ENCODE peak calls at places on chromosomes 12 and 14, in five cellular contexts. One of them, this sample, is unnamed.

GRCh38 chr12:110543252-110543959 is 39.7 kb downstream of the PPTC7 start:
- DNase-seq in WTC11: no peak
- DNase-seq in GM12865: peak
- DNase-seq in ascending aorta: peak
- DNase-seq in mesothelial cell of epicardium: peak
- DNase-seq in this sample: no peak

GRCh38 chr12:107649615-107650014 is 36.0 kb upstream of the PWP1 start:
- DNase-seq in WTC11: no peak
- DNase-seq in GM12865: no peak
- DNase-seq in ascending aorta: no peak
- DNase-seq in mesothelial cell of epicardium: peak
- DNase-seq in this sample: no peak

GRCh38 chr14:89600950-89601826 is 184.2 kb upstream of the FOXN3 start:
- DNase-seq in WTC11: no peak
- DNase-seq in GM12865: no peak
- DNase-seq in ascending aorta: no peak
- DNase-seq in mesothelial cell of epicardium: no peak
- DNase-seq in this sample: no peak

GRCh38 chr12:27014859-27015729 is 910 bp upstream of the TM7SF3 start:
- DNase-seq in WTC11: no peak
- DNase-seq in GM12865: peak
- DNase-seq in ascending aorta: no peak
- DNase-seq in mesothelial cell of epicardium: no peak
- DNase-seq in this sample: peak

GRCh38 chr14:72633551-72633950 is 260.4 kb downstream of the DPF3 start:
- DNase-seq in WTC11: no peak
- DNase-seq in GM12865: no peak
- DNase-seq in ascending aorta: no peak
- DNase-seq in mesothelial cell of epicardium: no peak
- DNase-seq in this sample: no peak

GRCh38 chr12:121711925-121712461 is 559 bp upstream of the TMEM120B start:
- DNase-seq in WTC11: peak
- DNase-seq in GM12865: peak
- DNase-seq in ascending aorta: no peak
- DNase-seq in mesothelial cell of epicardium: peak
- DNase-seq in this sample: peak

GRCh38 chr12:6532927-6533652 is 1.2 kb upstream of the GAPDH start:
- DNase-seq in WTC11: peak
- DNase-seq in GM12865: peak
- DNase-seq in ascending aorta: no peak
- DNase-seq in mesothelial cell of epicardium: peak
- DNase-seq in this sample: peak

GRCh38 chr12:123949118-123949774 is 23.4 kb downstream of the CCDC92 start:
- DNase-seq in WTC11: no peak
- DNase-seq in GM12865: no peak
- DNase-seq in ascending aorta: no peak
- DNase-seq in mesothelial cell of epicardium: no peak
- DNase-seq in this sample: no peak

GRCh38 chr12:103841690-103842584 is 903 bp upstream of the NT5DC3 start:
- DNase-seq in WTC11: peak
- DNase-seq in GM12865: peak
- DNase-seq in ascending aorta: no peak
- DNase-seq in mesothelial cell of epicardium: peak
- DNase-seq in this sample: no peak

GRCh38 chr12:57726151-57726883 is 12.2 kb downstream of the AGAP2 start:
- DNase-seq in WTC11: peak
- DNase-seq in GM12865: no peak
- DNase-seq in ascending aorta: no peak
- DNase-seq in mesothelial cell of epicardium: peak
- DNase-seq in this sample: no peak

GRCh38 chr14:22190411-22191191 is 398.4 kb downstream of the DAD1 start:
- DNase-seq in WTC11: no peak
- DNase-seq in GM12865: no peak
- DNase-seq in ascending aorta: no peak
- DNase-seq in mesothelial cell of epicardium: no peak
- DNase-seq in this sample: no peak

GRCh38 chr14:84806627-84807026 is 723.3 kb upstream of the FLRT2 start:
- DNase-seq in WTC11: no peak
- DNase-seq in GM12865: no peak
- DNase-seq in ascending aorta: no peak
- DNase-seq in mesothelial cell of epicardium: no peak
- DNase-seq in this sample: no peak

GRCh38 chr14:99559286-99559990 is 44.6 kb downstream of the CCDC85C start:
- DNase-seq in WTC11: no peak
- DNase-seq in GM12865: no peak
- DNase-seq in ascending aorta: no peak
- DNase-seq in mesothelial cell of epicardium: no peak
- DNase-seq in this sample: no peak

GRCh38 chr12:53213348-53213747 is 6.3 kb upstream of the ITGB7 start:
- DNase-seq in WTC11: peak
- DNase-seq in GM12865: peak
- DNase-seq in ascending aorta: no peak
- DNase-seq in mesothelial cell of epicardium: peak
- DNase-seq in this sample: peak

GRCh38 chr12:102730996-102731395 is 186.0 kb downstream of the PAH start:
- DNase-seq in WTC11: no peak
- DNase-seq in GM12865: no peak
- DNase-seq in ascending aorta: no peak
- DNase-seq in mesothelial cell of epicardium: no peak
- DNase-seq in this sample: no peak

GRCh38 chr12:14810953-14811483 is 3.0 kb downstream of the SMCO3 start:
- DNase-seq in WTC11: peak
- DNase-seq in GM12865: peak
- DNase-seq in ascending aorta: no peak
- DNase-seq in mesothelial cell of epicardium: no peak
- DNase-seq in this sample: no peak

GRCh38 chr12:12263909-12264308 is 2.9 kb downstream of the LRP6 start:
- DNase-seq in WTC11: no peak
- DNase-seq in GM12865: no peak
- DNase-seq in ascending aorta: no peak
- DNase-seq in mesothelial cell of epicardium: no peak
- DNase-seq in this sample: no peak

GRCh38 chr12:27667540-27667939 is 28.7 kb upstream of the REP15 start:
- DNase-seq in WTC11: no peak
- DNase-seq in GM12865: no peak
- DNase-seq in ascending aorta: peak
- DNase-seq in mesothelial cell of epicardium: no peak
- DNase-seq in this sample: no peak

GRCh38 chr14:99756796-99757195 is 36.4 kb upstream of the EML1 start:
- DNase-seq in WTC11: no peak
- DNase-seq in GM12865: no peak
- DNase-seq in ascending aorta: no peak
- DNase-seq in mesothelial cell of epicardium: no peak
- DNase-seq in this sample: no peak

GRCh38 chr12:102022286-102022685 is 39.5 kb downstream of the WASHC3 start:
- DNase-seq in WTC11: no peak
- DNase-seq in GM12865: no peak
- DNase-seq in ascending aorta: no peak
- DNase-seq in mesothelial cell of epicardium: no peak
- DNase-seq in this sample: no peak

GRCh38 chr12:118922405-118922804 is 58.9 kb upstream of the SRRM4 start:
- DNase-seq in WTC11: peak
- DNase-seq in GM12865: peak
- DNase-seq in ascending aorta: no peak
- DNase-seq in mesothelial cell of epicardium: no peak
- DNase-seq in this sample: no peak

GRCh38 chr12:2170376-2170775 is 117.6 kb downstream of the CACNA1C start:
- DNase-seq in WTC11: no peak
- DNase-seq in GM12865: no peak
- DNase-seq in ascending aorta: no peak
- DNase-seq in mesothelial cell of epicardium: no peak
- DNase-seq in this sample: no peak

GRCh38 chr14:42163136-42163535 is 556.5 kb downstream of the LRFN5 start:
- DNase-seq in WTC11: no peak
- DNase-seq in GM12865: no peak
- DNase-seq in ascending aorta: no peak
- DNase-seq in mesothelial cell of epicardium: no peak
- DNase-seq in this sample: no peak

GRCh38 chr12:25876383-25877045 is 82.0 kb upstream of the RASSF8 start:
- DNase-seq in WTC11: no peak
- DNase-seq in GM12865: no peak
- DNase-seq in ascending aorta: no peak
- DNase-seq in mesothelial cell of epicardium: no peak
- DNase-seq in this sample: no peak

GRCh38 chr14:91258021-91258618 is 13.6 kb upstream of the GPR68 start:
- DNase-seq in WTC11: no peak
- DNase-seq in GM12865: no peak
- DNase-seq in ascending aorta: no peak
- DNase-seq in mesothelial cell of epicardium: no peak
- DNase-seq in this sample: no peak

DNA sequence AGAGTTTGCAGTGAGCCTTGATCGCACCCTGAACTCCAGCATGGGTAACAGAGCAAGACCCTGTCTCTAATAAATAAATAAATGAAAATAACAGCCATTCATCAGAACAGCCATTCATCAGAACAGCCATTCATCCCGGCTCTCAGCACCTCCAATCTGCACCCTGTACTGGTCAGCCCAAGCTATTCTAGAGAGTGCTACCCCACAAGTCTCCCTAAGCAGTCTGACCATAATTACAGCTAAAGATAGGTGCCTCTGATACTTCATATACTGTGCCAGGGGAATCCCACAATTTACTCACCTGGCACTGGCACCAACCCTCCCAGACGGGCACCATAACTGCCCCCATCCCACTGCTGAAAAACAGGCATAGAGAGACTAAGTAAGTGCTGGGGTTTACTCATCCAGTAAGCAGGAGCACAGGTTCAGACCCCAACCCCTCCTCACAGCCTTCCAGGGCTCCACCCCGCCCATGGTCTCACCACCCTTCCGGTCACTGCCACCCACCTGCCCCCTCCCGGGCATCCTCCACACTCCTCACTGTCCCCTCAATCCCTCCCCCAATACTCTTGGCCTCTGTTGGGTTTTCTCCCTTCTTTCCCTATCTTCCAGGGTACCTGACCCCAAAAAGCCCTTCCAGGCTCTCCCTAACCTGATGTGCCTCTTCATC is 15.2 kb upstream of the EIF5 start:
- DNase-seq in WTC11: no peak
- DNase-seq in GM12865: peak
- DNase-seq in ascending aorta: no peak
- DNase-seq in mesothelial cell of epicardium: no peak
- DNase-seq in this sample: no peak
- TF ChIP-seq CTCF in WTC11: no peak
- TF ChIP-seq CTCF in GM12865: no peak
- TF ChIP-seq CTCF in ascending aorta: no peak
- TF ChIP-seq CTCF in mesothelial cell of epicardium: no peak
- TF ChIP-seq CTCF in this sample: no peak

GRCh38 chr14:93548102-93548843 is 117.5 kb downstream of the UNC79 start:
- DNase-seq in WTC11: no peak
- DNase-seq in GM12865: peak
- DNase-seq in ascending aorta: no peak
- DNase-seq in mesothelial cell of epicardium: no peak
- DNase-seq in this sample: peak

GRCh38 chr14:93544212-93544611 is 113.5 kb downstream of the UNC79 start:
- DNase-seq in WTC11: no peak
- DNase-seq in GM12865: peak
- DNase-seq in ascending aorta: no peak
- DNase-seq in mesothelial cell of epicardium: no peak
- DNase-seq in this sample: no peak

GRCh38 chr14:93546642-93547041 is 115.9 kb downstream of the UNC79 start:
- DNase-seq in WTC11: no peak
- DNase-seq in GM12865: no peak
- DNase-seq in ascending aorta: no peak
- DNase-seq in mesothelial cell of epicardium: no peak
- DNase-seq in this sample: no peak

GRCh38 chr14:93540235-93540634 is 109.5 kb downstream of the UNC79 start:
- DNase-seq in WTC11: no peak
- DNase-seq in GM12865: no peak
- DNase-seq in ascending aorta: no peak
- DNase-seq in mesothelial cell of epicardium: no peak
- DNase-seq in this sample: no peak

DNA sequence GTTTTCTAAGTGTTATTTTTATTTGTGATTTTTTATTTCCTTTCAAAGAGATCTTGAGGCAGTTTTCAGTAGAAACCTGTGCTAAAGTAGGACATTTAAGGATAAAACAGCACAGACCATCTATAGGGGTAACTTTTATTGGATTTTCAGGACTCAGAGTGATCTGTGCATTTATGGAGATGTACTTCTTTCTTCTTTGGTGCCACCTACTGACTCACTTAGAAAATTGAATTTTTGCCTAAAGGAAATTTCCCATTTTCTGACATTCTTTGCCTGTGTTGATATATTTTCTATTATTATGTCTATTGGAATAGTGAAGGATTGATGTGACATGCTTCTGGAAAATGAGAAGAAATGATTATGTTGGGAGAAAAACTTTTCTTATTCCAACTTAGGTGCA is 113.0 kb downstream of the UNC79 start:
- DNase-seq in WTC11: no peak
- DNase-seq in GM12865: peak
- DNase-seq in ascending aorta: no peak
- DNase-seq in mesothelial cell of epicardium: no peak
- DNase-seq in this sample: peak
- TF ChIP-seq CTCF in WTC11: no peak
- TF ChIP-seq CTCF in GM12865: peak
- TF ChIP-seq CTCF in ascending aorta: no peak
- TF ChIP-seq CTCF in mesothelial cell of epicardium: no peak
- TF ChIP-seq CTCF in this sample: peak

DNA sequence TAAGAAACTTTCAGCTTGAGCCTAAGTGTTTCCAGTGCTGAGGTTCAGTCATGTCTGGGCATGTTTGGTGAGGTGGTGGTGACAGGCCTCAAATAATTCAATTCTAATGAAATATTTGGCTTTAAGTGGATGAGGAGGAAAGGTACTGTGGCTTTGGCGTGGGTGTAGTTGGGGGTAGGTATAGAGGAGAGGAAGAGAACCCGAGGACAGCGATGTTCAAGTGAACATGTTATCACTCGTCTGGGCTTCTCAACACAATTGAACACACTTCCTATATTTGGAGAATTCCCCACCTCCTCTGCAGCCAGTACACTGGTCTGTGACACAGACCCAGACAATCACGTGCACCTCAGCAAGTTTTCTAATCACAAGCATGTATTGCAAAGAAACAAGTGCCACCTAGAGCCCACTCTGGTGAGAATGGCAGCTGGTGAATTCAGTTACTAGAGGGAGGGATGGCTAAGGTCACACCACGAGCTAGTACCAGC is 53.0 kb downstream of the IFNG-AS1 start:
- DNase-seq in WTC11: no peak
- DNase-seq in GM12865: peak
- DNase-seq in ascending aorta: no peak
- DNase-seq in mesothelial cell of epicardium: no peak
- DNase-seq in this sample: peak
- TF ChIP-seq CTCF in WTC11: no peak
- TF ChIP-seq CTCF in GM12865: peak
- TF ChIP-seq CTCF in ascending aorta: no peak
- TF ChIP-seq CTCF in mesothelial cell of epicardium: no peak
- TF ChIP-seq CTCF in this sample: peak

DNA sequence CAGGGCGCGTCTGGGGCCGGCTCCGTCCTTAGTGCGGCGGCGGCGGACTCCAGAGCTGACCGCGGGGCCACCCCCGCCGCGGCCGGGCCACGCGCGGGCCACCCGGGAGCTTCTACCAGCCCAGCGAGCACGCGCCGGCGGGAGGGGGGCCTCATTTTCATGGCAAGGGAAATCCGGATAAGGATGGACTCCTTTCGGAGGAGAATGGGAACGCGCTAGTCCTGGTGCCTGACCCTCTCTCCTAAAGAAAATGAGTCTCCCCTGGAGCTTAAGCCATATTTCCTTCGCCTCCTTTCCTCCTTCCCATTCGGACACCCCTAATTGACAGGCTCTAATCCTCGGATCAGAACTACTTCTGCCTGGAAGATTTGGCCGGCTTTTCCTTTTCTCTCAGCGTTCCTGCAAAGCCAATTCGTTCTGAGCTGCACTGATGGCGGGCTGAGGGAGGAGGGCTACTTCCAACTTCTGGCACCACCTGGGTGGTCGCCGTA is 81.8 kb upstream of the HMGA2 start:
- DNase-seq in WTC11: peak
- DNase-seq in GM12865: no peak
- DNase-seq in ascending aorta: no peak
- DNase-seq in mesothelial cell of epicardium: peak
- DNase-seq in this sample: no peak
- TF ChIP-seq CTCF in WTC11: no peak
- TF ChIP-seq CTCF in GM12865: no peak
- TF ChIP-seq CTCF in ascending aorta: no peak
- TF ChIP-seq CTCF in mesothelial cell of epicardium: no peak
- TF ChIP-seq CTCF in this sample: no peak